ENCODE peak calls at places on chromosomes 13 and 19, in eight cellular contexts. D, H, M, X, T, Q, O and V are unnamed samples.

GRCh38 chr13:37442996-37443395 is 155.6 kb downstream of the POSTN start:
- DNase-seq in D (no peak), H (no peak), M (peak; percentile 40), X (no peak), T (no peak), Q (no peak), O (no peak), V (no peak)

GRCh38 chr13:42041017-42041683 is 7.3 kb upstream of the DGKH start:
- DNase-seq in D (peak; percentile 32), H (no peak), M (peak; percentile 59), X (peak; percentile 78), T (peak; percentile 73), Q (peak; percentile 83), O (peak; percentile 81), V (peak; percentile 58)

GRCh38 chr13:95262837-95263381 is 38.3 kb downstream of the ABCC4 start:
- DNase-seq in D (no peak), H (no peak), M (no peak), X (no peak), T (no peak), Q (no peak), O (no peak), V (no peak)

GRCh38 chr19:46107371-46107770 is 17.1 kb downstream of the IGFL3 start:
- DNase-seq in D (no peak), H (no peak), M (peak; percentile 67), X (no peak), T (no peak), Q (no peak), O (no peak), V (no peak)

GRCh38 chr19:53389591-53390377 is 5.2 kb upstream of the ZNF765 start:
- DNase-seq in D (no peak), H (no peak), M (no peak), X (peak; percentile 98), T (no peak), Q (no peak), O (peak; percentile 83), V (no peak)

GRCh38 chr19:40191836-40192646 is 815 bp downstream of the MAP3K10 start:
- DNase-seq in D (no peak), H (no peak), M (peak; percentile 36), X (peak; percentile 85), T (peak; percentile 37), Q (peak; percentile 49), O (peak; percentile 91), V (peak; percentile 67)

GRCh38 chr19:4519521-4520277 is 1.4 kb upstream of the PLIN4 start:
- DNase-seq in D (no peak), H (no peak), M (peak; percentile 46), X (no peak), T (peak; percentile 50), Q (no peak), O (no peak), V (no peak)

GRCh38 chr19:49689133-49690072 is at the start of gene ADM5:
- DNase-seq in D (no peak), H (no peak), M (peak; percentile 20), X (peak; percentile 85), T (peak; percentile 70), Q (peak; percentile 78), O (peak; percentile 93), V (peak; percentile 71)

GRCh38 chr19:7509625-7510024 is 6.3 kb upstream of the ZNF358 start:
- DNase-seq in D (no peak), H (no peak), M (no peak), X (peak; percentile 80), T (no peak), Q (no peak), O (peak; percentile 83), V (no peak)

GRCh38 chr13:86155756-86156155 is 356.5 kb upstream of the SLITRK6 start:
- DNase-seq in D (no peak), H (no peak), M (no peak), X (peak; percentile 17), T (no peak), Q (no peak), O (no peak), V (no peak)

GRCh38 chr13:81017525-81018152 is 676.7 kb upstream of the SPRY2 start:
- DNase-seq in D (no peak), H (no peak), M (peak; percentile 70), X (peak; percentile 81), T (no peak), Q (no peak), O (no peak), V (no peak)

GRCh38 chr19:58294743-58295374 is 10.3 kb upstream of the ERVK3-1 start:
- DNase-seq in D (no peak), H (no peak), M (no peak), X (no peak), T (no peak), Q (no peak), O (no peak), V (no peak)

GRCh38 chr13:27997904-27998522 is 9.5 kb upstream of the URAD start:
- DNase-seq in D (peak; percentile 7), H (no peak), M (peak; percentile 52), X (peak; percentile 87), T (peak; percentile 65), Q (peak; percentile 70), O (peak; percentile 86), V (peak; percentile 45)

GRCh38 chr13:67080351-67080750 is 149.8 kb downstream of the PCDH9 start:
- DNase-seq in D (no peak), H (no peak), M (no peak), X (no peak), T (no peak), Q (no peak), O (no peak), V (no peak)

GRCh38 chr13:32548837-32549236 is 10.2 kb upstream of the N4BP2L2 start:
- DNase-seq in D (no peak), H (no peak), M (peak; percentile 86), X (no peak), T (no peak), Q (no peak), O (no peak), V (no peak)

GRCh38 chr19:58063712-58064111 is 4.6 kb downstream of the ZNF135 start:
- DNase-seq in D (no peak), H (no peak), M (no peak), X (no peak), T (no peak), Q (no peak), O (no peak), V (no peak)

GRCh38 chr19:33275559-33275932 is 26.8 kb downstream of the CEBPA start:
- DNase-seq in D (no peak), H (no peak), M (no peak), X (no peak), T (no peak), Q (no peak), O (no peak), V (no peak)

GRCh38 chr13:76696370-76696769 is 189.8 kb downstream of the KCTD12 start:
- DNase-seq in D (no peak), H (no peak), M (no peak), X (no peak), T (no peak), Q (no peak), O (no peak), V (peak; percentile 39)

GRCh38 chr13:43785681-43786471 is 896 bp downstream of the ENOX1 start:
- DNase-seq in D (no peak), H (no peak), M (peak; percentile 82), X (peak; percentile 70), T (peak; percentile 69), Q (peak; percentile 68), O (peak; percentile 88), V (peak; percentile 87)

GRCh38 chr19:58279042-58279924 is 528 bp downstream of the ZNF8 start:
- DNase-seq in D (no peak), H (peak; percentile 17), M (peak; percentile 88), X (peak; percentile 82), T (peak; percentile 63), Q (peak; percentile 77), O (peak; percentile 89), V (peak; percentile 97)

GRCh38 chr19:6047741-6048231 is 62.5 kb downstream of the RFX2 start:
- DNase-seq in D (no peak), H (no peak), M (peak; percentile 52), X (peak; percentile 88), T (no peak), Q (no peak), O (peak; percentile 88), V (peak; percentile 66)

GRCh38 chr19:5078179-5078578 is 109.3 kb downstream of the KDM4B start:
- DNase-seq in D (no peak), H (no peak), M (no peak), X (no peak), T (no peak), Q (no peak), O (no peak), V (no peak)

GRCh38 chr13:24900507-24900906 is 136.5 kb downstream of the RNF17 start:
- DNase-seq in D (no peak), H (no peak), M (no peak), X (no peak), T (no peak), Q (no peak), O (no peak), V (no peak)
- H3K36me3 ChIP-seq in D (no peaks in the 10 kb centered on the region), H (no peaks in the 10 kb centered on the region), M (peaks cover 13% of the 10 kb centered on the region), X (peaks cover 9% of the 10 kb centered on the region), T (no peaks in the 10 kb centered on the region), Q (no peaks in the 10 kb centered on the region), O (peaks cover 89% of the 10 kb centered on the region), V (peaks cover 19% of the 10 kb centered on the region)

DNA sequence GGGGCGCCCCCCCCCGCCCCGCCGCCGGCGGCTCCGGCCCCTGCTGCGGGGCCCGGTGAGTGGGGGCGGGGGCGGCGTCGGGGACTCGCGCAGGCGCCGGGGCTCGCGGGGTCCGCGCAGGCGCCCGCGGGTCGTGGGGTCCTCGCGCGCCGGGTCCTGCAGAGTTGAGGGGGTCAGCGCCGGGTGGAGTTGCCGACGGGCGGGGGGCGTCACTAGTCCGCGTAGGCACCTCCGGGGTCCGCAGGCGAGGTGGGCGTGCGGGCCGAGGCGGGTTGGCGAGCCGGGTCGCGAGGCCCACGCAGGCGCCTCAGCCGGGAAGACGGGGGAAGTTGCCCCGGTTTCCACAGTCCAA is 365 bp downstream of the PPP6R1 start:
- DNase-seq in D (no peak), H (no peak), M (no peak), X (no peak), T (no peak), Q (no peak), O (no peak), V (no peak)
- H3K36me3 ChIP-seq in D (no peaks in the 10 kb centered on the region), H (no peaks in the 10 kb centered on the region), M (no peaks in the 10 kb centered on the region), X (no peaks in the 10 kb centered on the region), T (no peaks in the 10 kb centered on the region), Q (peaks cover 6% of the 10 kb centered on the region), O (peaks cover 4% of the 10 kb centered on the region), V (peaks cover 2% of the 10 kb centered on the region)

DNA sequence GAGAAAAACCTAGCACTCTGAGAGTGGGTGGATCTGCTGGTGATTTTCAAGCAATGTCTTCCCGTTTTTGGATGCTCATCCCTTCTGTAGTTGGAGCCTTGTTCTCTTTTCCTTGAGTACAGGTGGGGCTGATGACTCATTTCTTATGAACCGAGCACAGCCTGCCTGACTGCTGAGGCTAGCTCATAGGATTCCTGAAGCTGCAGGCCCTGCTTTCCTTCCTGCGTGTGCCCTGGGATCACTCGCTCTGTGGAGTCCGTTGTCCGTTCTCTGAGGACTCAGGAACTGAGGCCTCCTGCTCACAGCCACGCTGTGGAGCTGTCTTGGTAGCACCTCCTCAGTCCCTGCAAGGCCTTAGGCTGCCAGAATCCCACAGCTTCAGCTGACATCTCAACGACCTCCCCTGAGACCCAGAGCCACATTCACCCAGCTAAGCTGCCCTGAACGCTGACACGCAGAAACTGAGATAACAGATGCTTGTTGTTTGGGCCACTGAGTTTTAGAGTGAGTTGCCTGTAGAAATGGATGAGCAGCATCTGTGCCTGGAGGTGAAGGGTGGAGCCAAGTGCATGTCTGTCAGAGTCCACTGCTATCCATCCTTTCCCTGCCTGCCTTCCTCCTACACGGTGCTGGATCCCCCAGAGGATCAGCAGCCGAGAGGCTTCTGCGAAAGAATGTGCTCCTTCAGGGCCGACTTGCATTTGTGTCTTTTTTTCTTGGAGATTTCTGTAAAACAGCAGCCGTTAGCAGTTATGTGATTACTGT is 73.0 kb downstream of the ARHGEF7 start:
- DNase-seq in D (no peak), H (no peak), M (peak; percentile 47), X (no peak), T (no peak), Q (no peak), O (no peak), V (peak; percentile 65)
- H3K36me3 ChIP-seq in D (no peaks in the 10 kb centered on the region), H (no peaks in the 10 kb centered on the region), M (no peaks in the 10 kb centered on the region), X (no peaks in the 10 kb centered on the region), T (no peaks in the 10 kb centered on the region), Q (no peaks in the 10 kb centered on the region), O (no peaks in the 10 kb centered on the region), V (no peaks in the 10 kb centered on the region)

GRCh38 chr13:46778879-46779278 is 18.1 kb downstream of the ESD start:
- DNase-seq in D (no peak), H (no peak), M (peak; percentile 4), X (no peak), T (no peak), Q (no peak), O (no peak), V (no peak)
- H3K36me3 ChIP-seq in D (peaks cover 80% of the 10 kb centered on the region), H (peaks cover 41% of the 10 kb centered on the region), M (peaks cover 61% of the 10 kb centered on the region), X (peaks cover 11% of the 10 kb centered on the region), T (no peaks in the 10 kb centered on the region), Q (no peaks in the 10 kb centered on the region), O (peaks cover 80% of the 10 kb centered on the region), V (peaks cover 83% of the 10 kb centered on the region)